ENCODE peak calls at places on chromosomes 6 and 20, in eight cellular contexts. M is iPS-NIHi11; Z is stimulated activated naive B cell treated with anti-CD40 and anti-IgM and Interleukin-4, amounts not matched to agents 10 μg/mL and 1 μg/mL and 100 μg/mL, for 72 hours; J is GM12892; E is AG04450; I is psoas muscle; V is epithelial cell of esophagus; A is right cardiac atrium. D is an unnamed sample.

GRCh38 chr6:123629234-123629941 is 7.4 kb downstream of the TRDN start:
- DNase-seq in M (no peak), Z (no peak), J (no peak), E (no peak), I (no peak), V (no peak), A (no peak), D (no peak)

GRCh38 chr6:112017169-112017568 is 36.7 kb upstream of the CCN6 start:
- DNase-seq in M (no peak), Z (no peak), J (no peak), E (no peak), I (no peak), V (no peak), A (no peak), D (no peak)

GRCh38 chr6:14706378-14706929 is 539.4 kb upstream of the JARID2 start:
- DNase-seq in M (no peak), Z (no peak), J (no peak), E (peak), I (peak), V (peak), A (peak), D (peak)

GRCh38 chr6:125191916-125192609 is 38.5 kb downstream of the TPD52L1 start:
- DNase-seq in M (peak), Z (peak), J (peak), E (peak), I (peak), V (peak), A (peak), D (peak)

GRCh38 chr6:137724018-137724403 is 143.0 kb upstream of the TNFAIP3 start:
- DNase-seq in M (no peak), Z (no peak), J (no peak), E (no peak), I (no peak), V (peak), A (no peak), D (no peak)

GRCh38 chr6:115896538-115897129 is 164.1 kb downstream of the FRK start:
- DNase-seq in M (peak), Z (no peak), J (no peak), E (no peak), I (no peak), V (peak), A (no peak), D (no peak)

GRCh38 chr20:61925555-61926252 is 140.0 kb downstream of the TAF4 start:
- DNase-seq in M (no peak), Z (no peak), J (no peak), E (peak), I (no peak), V (peak), A (no peak), D (no peak)

GRCh38 chr6:29474996-29475395 is 12.8 kb downstream of the MAS1L start:
- DNase-seq in M (no peak), Z (no peak), J (no peak), E (no peak), I (no peak), V (no peak), A (no peak), D (no peak)

GRCh38 chr6:159125977-159126376 is 43.2 kb upstream of the FNDC1 start:
- DNase-seq in M (no peak), Z (no peak), J (no peak), E (no peak), I (peak), V (no peak), A (peak), D (no peak)

GRCh38 chr20:20406306-20406705 is 38.4 kb downstream of the INSM1 start:
- DNase-seq in M (no peak), Z (no peak), J (no peak), E (no peak), I (no peak), V (no peak), A (no peak), D (no peak)

GRCh38 chr6:132812756-132813172 is 1.6 kb upstream of the RPS12 start:
- DNase-seq in M (no peak), Z (no peak), J (no peak), E (no peak), I (no peak), V (peak), A (no peak), D (no peak)

GRCh38 chr6:42774201-42774600 is 7.7 kb upstream of the BICRAL start:
- DNase-seq in M (no peak), Z (no peak), J (no peak), E (no peak), I (no peak), V (no peak), A (no peak), D (no peak)

GRCh38 chr6:10383312-10384063 is 31.4 kb downstream of the TFAP2A start:
- DNase-seq in M (peak), Z (no peak), J (no peak), E (no peak), I (peak), V (peak), A (peak), D (no peak)

GRCh38 chr6:83633609-83634008 is 75.3 kb downstream of the SNAP91 start:
- DNase-seq in M (no peak), Z (no peak), J (no peak), E (no peak), I (no peak), V (no peak), A (no peak), D (no peak)

D was measured in body of pancreas.